ENCODE peak calls at places on chromosomes 2 and 18, in eight cellular contexts. One of them, this sample, is unnamed.

GRCh38 chr18:69777248-69777647 is 170.4 kb downstream of the CD226 start:
- DNase-seq in IMR-90: no peak
- DNase-seq in A549: no peak
- DNase-seq in HCT116: no peak
- DNase-seq in hepatocyte: no peak
- DNase-seq in endodermal cell: no peak
- DNase-seq in tibial nerve: no peak
- DNase-seq in left ventricle myocardium inferior: no peak
- DNase-seq in this sample: no peak

GRCh38 chr2:12759248-12759647 is 42.5 kb downstream of the TRIB2 start:
- DNase-seq in endodermal cell: peak; percentile 39
- DNase-seq in hepatocyte: no peak
- DNase-seq in HCT116: no peak
- DNase-seq in tibial nerve: no peak
- DNase-seq in left ventricle myocardium inferior: no peak
- DNase-seq in A549: no peak
- DNase-seq in IMR-90: peak; percentile 91
- DNase-seq in this sample: no peak

GRCh38 chr2:48070415-48070814 is 164.1 kb upstream of the FBXO11 start:
- DNase-seq in hepatocyte: no peak
- DNase-seq in endodermal cell: no peak
- DNase-seq in tibial nerve: no peak
- DNase-seq in IMR-90: no peak
- DNase-seq in HCT116: no peak
- DNase-seq in left ventricle myocardium inferior: no peak
- DNase-seq in A549: no peak
- DNase-seq in this sample: no peak

GRCh38 chr2:160205511-160205910 is 5.4 kb upstream of the ITGB6 start:
- DNase-seq in tibial nerve: no peak
- DNase-seq in A549: peak; percentile 96
- DNase-seq in endodermal cell: no peak
- DNase-seq in left ventricle myocardium inferior: no peak
- DNase-seq in hepatocyte: peak; percentile 81
- DNase-seq in HCT116: peak; percentile 99
- DNase-seq in IMR-90: peak; percentile 97
- DNase-seq in this sample: no peak

GRCh38 chr18:40159141-40160017 is 1795.7 kb upstream of the PIK3C3 start:
- DNase-seq in endodermal cell: no peak
- DNase-seq in A549: peak; percentile 21
- DNase-seq in left ventricle myocardium inferior: no peak
- DNase-seq in hepatocyte: peak; percentile 44
- DNase-seq in IMR-90: peak; percentile 40
- DNase-seq in HCT116: peak; percentile 16
- DNase-seq in tibial nerve: no peak
- DNase-seq in this sample: no peak

GRCh38 chr2:43464546-43464945 is 131.3 kb downstream of the THADA start:
- DNase-seq in tibial nerve: peak; percentile 28
- DNase-seq in HCT116: no peak
- DNase-seq in left ventricle myocardium inferior: peak; percentile 25
- DNase-seq in endodermal cell: no peak
- DNase-seq in A549: no peak
- DNase-seq in IMR-90: peak; percentile 23
- DNase-seq in hepatocyte: peak; percentile 29
- DNase-seq in this sample: peak; percentile 62

GRCh38 chr2:30230479-30230854 is 867 bp upstream of the LBH start:
- DNase-seq in endodermal cell: peak; percentile 76
- DNase-seq in A549: no peak
- DNase-seq in HCT116: no peak
- DNase-seq in left ventricle myocardium inferior: peak; percentile 48
- DNase-seq in IMR-90: peak; percentile 64
- DNase-seq in tibial nerve: no peak
- DNase-seq in hepatocyte: peak; percentile 66
- DNase-seq in this sample: peak; percentile 85

GRCh38 chr18:61277808-61278207 is 55.4 kb upstream of the CDH20 start:
- DNase-seq in IMR-90: no peak
- DNase-seq in tibial nerve: no peak
- DNase-seq in hepatocyte: no peak
- DNase-seq in A549: no peak
- DNase-seq in HCT116: no peak
- DNase-seq in left ventricle myocardium inferior: no peak
- DNase-seq in endodermal cell: no peak
- DNase-seq in this sample: no peak

GRCh38 chr2:11482473-11483031 is 16.6 kb upstream of the E2F6 start:
- DNase-seq in HCT116: no peak
- DNase-seq in hepatocyte: peak; percentile 53
- DNase-seq in tibial nerve: no peak
- DNase-seq in left ventricle myocardium inferior: peak; percentile 32
- DNase-seq in A549: no peak
- DNase-seq in endodermal cell: peak; percentile 94
- DNase-seq in IMR-90: no peak
- DNase-seq in this sample: peak; percentile 56

GRCh38 chr2:236538242-236538641 is 31.4 kb upstream of the ACKR3 start:
- DNase-seq in IMR-90: no peak
- DNase-seq in endodermal cell: no peak
- DNase-seq in left ventricle myocardium inferior: no peak
- DNase-seq in A549: no peak
- DNase-seq in hepatocyte: no peak
- DNase-seq in tibial nerve: no peak
- DNase-seq in HCT116: no peak
- DNase-seq in this sample: no peak

GRCh38 chr2:229714736-229715541 is 584 bp upstream of the DNER start:
- DNase-seq in A549: peak; percentile 56
- DNase-seq in left ventricle myocardium inferior: peak; percentile 42
- DNase-seq in IMR-90: peak; percentile 55
- DNase-seq in endodermal cell: peak; percentile 95
- DNase-seq in HCT116: no peak
- DNase-seq in tibial nerve: no peak
- DNase-seq in hepatocyte: peak; percentile 86
- DNase-seq in this sample: peak; percentile 71

GRCh38 chr2:182907081-182907830 is 40.8 kb upstream of the FRZB start:
- DNase-seq in A549: no peak
- DNase-seq in hepatocyte: no peak
- DNase-seq in IMR-90: peak; percentile 11
- DNase-seq in left ventricle myocardium inferior: no peak
- DNase-seq in tibial nerve: no peak
- DNase-seq in HCT116: no peak
- DNase-seq in endodermal cell: peak; percentile 84
- DNase-seq in this sample: no peak

GRCh38 chr2:54535599-54536195 is 79.6 kb downstream of the SPTBN1 start:
- DNase-seq in A549: no peak
- DNase-seq in IMR-90: no peak
- DNase-seq in tibial nerve: no peak
- DNase-seq in endodermal cell: no peak
- DNase-seq in hepatocyte: no peak
- DNase-seq in left ventricle myocardium inferior: peak; percentile 44
- DNase-seq in HCT116: no peak
- DNase-seq in this sample: no peak

GRCh38 chr18:24656571-24656971 is 196.1 kb downstream of the HRH4 start:
- DNase-seq in HCT116: no peak
- DNase-seq in hepatocyte: no peak
- DNase-seq in A549: no peak
- DNase-seq in tibial nerve: no peak
- DNase-seq in left ventricle myocardium inferior: no peak
- DNase-seq in IMR-90: peak; percentile 94
- DNase-seq in endodermal cell: no peak
- DNase-seq in this sample: no peak

GRCh38 chr2:100907832-100908231 is 87.9 kb downstream of the NPAS2 start:
- DNase-seq in hepatocyte: no peak
- DNase-seq in tibial nerve: no peak
- DNase-seq in IMR-90: no peak
- DNase-seq in left ventricle myocardium inferior: no peak
- DNase-seq in HCT116: no peak
- DNase-seq in A549: no peak
- DNase-seq in endodermal cell: no peak
- DNase-seq in this sample: no peak

GRCh38 chr18:76621184-76621583 is 126.1 kb upstream of the ZNF516 start:
- DNase-seq in IMR-90: peak; percentile 38
- DNase-seq in hepatocyte: peak; percentile 43
- DNase-seq in left ventricle myocardium inferior: no peak
- DNase-seq in endodermal cell: no peak
- DNase-seq in tibial nerve: no peak
- DNase-seq in HCT116: no peak
- DNase-seq in A549: no peak
- DNase-seq in this sample: no peak

GRCh38 chr2:172397136-172397825 is 30.1 kb upstream of the ITGA6 start:
- DNase-seq in A549: no peak
- DNase-seq in hepatocyte: no peak
- DNase-seq in HCT116: no peak
- DNase-seq in tibial nerve: no peak
- DNase-seq in IMR-90: no peak
- DNase-seq in endodermal cell: no peak
- DNase-seq in left ventricle myocardium inferior: no peak
- DNase-seq in this sample: peak; percentile 45

GRCh38 chr2:10246370-10246769 is 56.3 kb upstream of the HPCAL1 start:
- DNase-seq in endodermal cell: peak; percentile 9
- DNase-seq in hepatocyte: no peak
- DNase-seq in A549: no peak
- DNase-seq in HCT116: no peak
- DNase-seq in left ventricle myocardium inferior: no peak
- DNase-seq in IMR-90: no peak
- DNase-seq in tibial nerve: no peak
- DNase-seq in this sample: no peak

GRCh38 chr18:61679836-61680235 is 213.0 kb downstream of the RNF152 start:
- DNase-seq in IMR-90: no peak
- DNase-seq in A549: no peak
- DNase-seq in hepatocyte: no peak
- DNase-seq in HCT116: no peak
- DNase-seq in tibial nerve: no peak
- DNase-seq in left ventricle myocardium inferior: no peak
- DNase-seq in endodermal cell: no peak
- DNase-seq in this sample: no peak

DNA sequence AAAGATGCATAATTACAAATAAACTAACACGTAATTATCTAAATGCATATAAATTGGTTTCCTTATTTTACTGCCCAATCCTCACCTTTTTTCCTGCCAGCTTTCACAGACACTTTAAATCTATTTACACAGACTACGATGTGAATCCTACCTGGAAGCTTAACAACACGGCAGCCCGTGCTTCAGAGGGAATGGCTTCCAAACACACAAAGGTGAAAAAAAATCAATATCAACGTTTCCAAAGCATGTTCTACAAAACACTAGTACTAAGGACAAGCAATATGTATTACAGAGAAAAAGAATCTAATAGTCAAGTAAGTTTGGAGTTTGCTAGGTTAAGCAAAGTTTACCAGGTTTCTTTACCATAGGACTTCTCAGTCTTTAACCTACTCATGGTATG is 4.4 kb downstream of the MAP4K3 start:
- DNase-seq in hepatocyte: no peak
- DNase-seq in tibial nerve: no peak
- DNase-seq in HCT116: no peak
- DNase-seq in IMR-90: no peak
- DNase-seq in endodermal cell: no peak
- DNase-seq in left ventricle myocardium inferior: no peak
- DNase-seq in A549: no peak
- DNase-seq in this sample: no peak
- H3K4me1 ChIP-seq in hepatocyte: peaks cover 34% of the 10 kb centered on the region
- H3K4me1 ChIP-seq in tibial nerve: peaks cover 21% of the 10 kb centered on the region
- H3K4me1 ChIP-seq in HCT116: peaks cover 7% of the 10 kb centered on the region
- H3K4me1 ChIP-seq in IMR-90: peaks cover 14% of the 10 kb centered on the region
- H3K4me1 ChIP-seq in endodermal cell: peaks cover 5% of the 10 kb centered on the region
- H3K4me1 ChIP-seq in left ventricle myocardium inferior: peaks cover 82% of the 10 kb centered on the region
- H3K4me1 ChIP-seq in A549: peaks cover 64% of the 10 kb centered on the region
- H3K4me1 ChIP-seq in this sample: peaks cover 29% of the 10 kb centered on the region

GRCh38 chr2:197862556-197862955 is 58.2 kb downstream of the PLCL1 start:
- DNase-seq in A549: no peak
- DNase-seq in tibial nerve: no peak
- DNase-seq in HCT116: no peak
- DNase-seq in endodermal cell: no peak
- DNase-seq in IMR-90: no peak
- DNase-seq in left ventricle myocardium inferior: no peak
- DNase-seq in hepatocyte: no peak
- DNase-seq in this sample: no peak

GRCh38 chr2:197858607-197859140 is 54.3 kb downstream of the PLCL1 start:
- DNase-seq in hepatocyte: no peak
- DNase-seq in A549: no peak
- DNase-seq in HCT116: no peak
- DNase-seq in endodermal cell: no peak
- DNase-seq in tibial nerve: no peak
- DNase-seq in IMR-90: no peak
- DNase-seq in left ventricle myocardium inferior: no peak
- DNase-seq in this sample: no peak

GRCh38 chr2:197852127-197852526 is 47.7 kb downstream of the PLCL1 start:
- DNase-seq in A549: no peak
- DNase-seq in IMR-90: no peak
- DNase-seq in tibial nerve: no peak
- DNase-seq in HCT116: no peak
- DNase-seq in left ventricle myocardium inferior: no peak
- DNase-seq in hepatocyte: no peak
- DNase-seq in endodermal cell: no peak
- DNase-seq in this sample: no peak

GRCh38 chr2:197853549-197853948 is 49.2 kb downstream of the PLCL1 start:
- DNase-seq in left ventricle myocardium inferior: no peak
- DNase-seq in endodermal cell: no peak
- DNase-seq in hepatocyte: no peak
- DNase-seq in A549: no peak
- DNase-seq in IMR-90: no peak
- DNase-seq in tibial nerve: no peak
- DNase-seq in HCT116: no peak
- DNase-seq in this sample: no peak

GRCh38 chr2:197857708-197858107 is 53.3 kb downstream of the PLCL1 start:
- DNase-seq in endodermal cell: no peak
- DNase-seq in A549: no peak
- DNase-seq in left ventricle myocardium inferior: no peak
- DNase-seq in hepatocyte: no peak
- DNase-seq in IMR-90: no peak
- DNase-seq in tibial nerve: no peak
- DNase-seq in HCT116: no peak
- DNase-seq in this sample: no peak
- TF ChIP-seq CTCF in endodermal cell: no peak
- TF ChIP-seq CTCF in A549: no peak
- TF ChIP-seq CTCF in left ventricle myocardium inferior: no peak
- TF ChIP-seq CTCF in hepatocyte: no peak
- TF ChIP-seq CTCF in IMR-90: no peak
- TF ChIP-seq CTCF in tibial nerve: no peak
- TF ChIP-seq CTCF in HCT116: no peak
- TF ChIP-seq CTCF in this sample: no peak

DNA sequence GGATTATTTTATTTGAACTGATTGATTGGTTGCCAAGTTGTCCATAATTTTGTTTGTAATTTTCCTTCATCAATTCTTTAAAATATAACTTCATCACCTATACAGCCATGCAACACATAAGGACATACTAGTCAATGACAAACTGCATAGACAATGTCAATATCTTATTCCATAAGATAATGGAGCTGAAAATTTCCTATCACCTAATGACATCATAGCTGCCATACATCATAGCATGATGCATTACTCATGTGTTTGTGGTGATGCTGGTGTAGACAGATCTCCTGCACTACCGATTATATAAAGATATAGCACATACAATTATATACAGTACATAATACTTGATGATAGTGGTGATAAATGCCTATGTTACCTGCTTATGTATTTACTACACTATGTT is 369.8 kb upstream of the NT5C1B start:
- DNase-seq in left ventricle myocardium inferior: no peak
- DNase-seq in A549: no peak
- DNase-seq in tibial nerve: no peak
- DNase-seq in hepatocyte: no peak
- DNase-seq in endodermal cell: no peak
- DNase-seq in HCT116: no peak
- DNase-seq in IMR-90: no peak
- DNase-seq in this sample: no peak
- H3K27ac ChIP-seq in left ventricle myocardium inferior: no peak overlapping the region
- H3K27ac ChIP-seq in A549: no peak overlapping the region
- H3K27ac ChIP-seq in tibial nerve: no peak overlapping the region
- H3K27ac ChIP-seq in hepatocyte: no peak overlapping the region
- H3K27ac ChIP-seq in endodermal cell: no peak overlapping the region
- H3K27ac ChIP-seq in HCT116: no peak overlapping the region
- H3K27ac ChIP-seq in IMR-90: no peak overlapping the region
- H3K27ac ChIP-seq in this sample: no peak overlapping the region

GRCh38 chr2:223262946-223263345 is 211.0 kb downstream of the KCNE4 start:
- DNase-seq in left ventricle myocardium inferior: no peak
- DNase-seq in HCT116: peak; percentile 69
- DNase-seq in A549: peak; percentile 22
- DNase-seq in hepatocyte: peak; percentile 57
- DNase-seq in IMR-90: no peak
- DNase-seq in endodermal cell: peak; percentile 60
- DNase-seq in tibial nerve: no peak
- DNase-seq in this sample: no peak
- H3K4me1 ChIP-seq in left ventricle myocardium inferior: no peaks in the 10 kb centered on the region
- H3K4me1 ChIP-seq in HCT116: peaks cover 18% of the 10 kb centered on the region
- H3K4me1 ChIP-seq in A549: no peaks in the 10 kb centered on the region
- H3K4me1 ChIP-seq in hepatocyte: no peaks in the 10 kb centered on the region
- H3K4me1 ChIP-seq in IMR-90: no peaks in the 10 kb centered on the region
- H3K4me1 ChIP-seq in endodermal cell: no peaks in the 10 kb centered on the region
- H3K4me1 ChIP-seq in tibial nerve: no peaks in the 10 kb centered on the region
- H3K4me1 ChIP-seq in this sample: no peaks in the 10 kb centered on the region